ENCODE peak calls at places on chromosome 11, in six cellular contexts. F is neural progenitor cell, X is thoracic aorta, V is sigmoid colon, A is SK-N-SH, K is dorsolateral prefrontal cortex. Y is an unnamed sample.
A peak's percentile ranks its signal among the peaks of the same experiment; 100 is the strongest.

GRCh38 chr11:62333768-62334167 is 3.5 kb upstream of the ASRGL1 start:
- DNase-seq in F (no peak), X (no peak), V (no peak), A (no peak), K (no peak), Y (no peak)

GRCh38 chr11:37973926-37974325 is 1375.9 kb upstream of the RAG2 start:
- DNase-seq in F (no peak), X (no peak), V (no peak), A (no peak), K (no peak), Y (no peak)

GRCh38 chr11:123570939-123571590 is 83.4 kb downstream of the SCN3B start:
- DNase-seq in F (no peak), X (no peak), V (no peak), A (no peak), K (peak; percentile 60), Y (no peak)

GRCh38 chr11:73493838-73494598 is 103.9 kb downstream of the FAM168A start:
- DNase-seq in F (peak; percentile 72), X (no peak), V (no peak), A (no peak), K (peak; percentile 9), Y (no peak)

GRCh38 chr11:101666916-101667315 is 83.1 kb upstream of the TRPC6 start:
- DNase-seq in F (no peak), X (no peak), V (no peak), A (no peak), K (no peak), Y (no peak)

GRCh38 chr11:83200035-83200434 is 6.5 kb downstream of the ANKRD42 start:
- DNase-seq in F (no peak), X (no peak), V (no peak), A (no peak), K (no peak), Y (no peak)

GRCh38 chr11:130819561-130819960 is 96.7 kb downstream of the SNX19 start:
- DNase-seq in F (no peak), X (no peak), V (no peak), A (no peak), K (no peak), Y (no peak)

GRCh38 chr11:59197990-59198389 is 14.7 kb downstream of the MPEG1 start:
- DNase-seq in F (no peak), X (peak; percentile 71), V (peak; percentile 80), A (no peak), K (peak; percentile 44), Y (no peak)

GRCh38 chr11:86608251-86608799 is 64.1 kb downstream of the ME3 start:
- DNase-seq in F (peak; percentile 66), X (no peak), V (peak; percentile 88), A (peak; percentile 40), K (peak; percentile 60), Y (peak; percentile 63)

GRCh38 chr11:106152824-106153223 is 75.4 kb downstream of the AASDHPPT start:
- DNase-seq in F (no peak), X (no peak), V (no peak), A (no peak), K (no peak), Y (no peak)

GRCh38 chr11:44627911-44628729 is 62.7 kb downstream of the CD82 start:
- DNase-seq in F (no peak), X (no peak), V (peak; percentile 95), A (peak; percentile 92), K (peak; percentile 98), Y (peak; percentile 9)

GRCh38 chr11:94732617-94733292 is 35.4 kb upstream of the AMOTL1 start:
- DNase-seq in F (no peak), X (no peak), V (peak; percentile 78), A (no peak), K (no peak), Y (no peak)

GRCh38 chr11:132099692-132100091 is 729.3 kb downstream of the NTM start:
- DNase-seq in F (peak; percentile 48), X (no peak), V (no peak), A (peak; percentile 27), K (no peak), Y (peak; percentile 19)

GRCh38 chr11:113874096-113874919 is 1.1 kb downstream of the USP28 start:
- DNase-seq in F (no peak), X (no peak), V (no peak), A (no peak), K (no peak), Y (no peak)

GRCh38 chr11:28384418-28384817 is 276.2 kb downstream of the METTL15 start:
- DNase-seq in F (no peak), X (no peak), V (no peak), A (no peak), K (no peak), Y (no peak)

GRCh38 chr11:126102436-126102894 is 39.8 kb upstream of the CDON start:
- DNase-seq in F (no peak), X (no peak), V (no peak), A (peak; percentile 68), K (no peak), Y (no peak)

GRCh38 chr11:109033627-109034340 is 368.9 kb downstream of the DDX10 start:
- DNase-seq in F (no peak), X (no peak), V (no peak), A (no peak), K (no peak), Y (no peak)

GRCh38 chr11:34948721-34949120 is 32.3 kb downstream of the PDHX start:
- DNase-seq in F (no peak), X (no peak), V (no peak), A (no peak), K (no peak), Y (no peak)

GRCh38 chr11:37817727-37818270 is 1219.8 kb upstream of the RAG2 start:
- DNase-seq in F (no peak), X (no peak), V (no peak), A (no peak), K (no peak), Y (no peak)

GRCh38 chr11:59918987-59919589 is 19.1 kb upstream of the OOSP1 start:
- DNase-seq in F (peak; percentile 33), X (no peak), V (no peak), A (peak; percentile 29), K (no peak), Y (peak; percentile 40)

GRCh38 chr11:36403661-36404060 is 106.4 kb downstream of the TRAF6 start:
- DNase-seq in F (no peak), X (no peak), V (no peak), A (no peak), K (no peak), Y (no peak)

GRCh38 chr11:15641191-15641810 is 526.6 kb downstream of the INSC start:
- DNase-seq in F (no peak), X (no peak), V (no peak), A (no peak), K (no peak), Y (no peak)

GRCh38 chr11:115579181-115579825 is 75.1 kb upstream of the CADM1 start:
- DNase-seq in F (no peak), X (no peak), V (no peak), A (no peak), K (no peak), Y (no peak)

GRCh38 chr11:115580416-115580815 is 76.2 kb upstream of the CADM1 start:
- DNase-seq in F (no peak), X (no peak), V (no peak), A (no peak), K (no peak), Y (no peak)

GRCh38 chr11:115580927-115581680 is 76.9 kb upstream of the CADM1 start:
- DNase-seq in F (no peak), X (no peak), V (no peak), A (peak; percentile 79), K (no peak), Y (peak; percentile 49)

GRCh38 chr11:115585361-115586024 is 81.3 kb upstream of the CADM1 start:
- DNase-seq in F (no peak), X (no peak), V (no peak), A (no peak), K (no peak), Y (no peak)

DNA sequence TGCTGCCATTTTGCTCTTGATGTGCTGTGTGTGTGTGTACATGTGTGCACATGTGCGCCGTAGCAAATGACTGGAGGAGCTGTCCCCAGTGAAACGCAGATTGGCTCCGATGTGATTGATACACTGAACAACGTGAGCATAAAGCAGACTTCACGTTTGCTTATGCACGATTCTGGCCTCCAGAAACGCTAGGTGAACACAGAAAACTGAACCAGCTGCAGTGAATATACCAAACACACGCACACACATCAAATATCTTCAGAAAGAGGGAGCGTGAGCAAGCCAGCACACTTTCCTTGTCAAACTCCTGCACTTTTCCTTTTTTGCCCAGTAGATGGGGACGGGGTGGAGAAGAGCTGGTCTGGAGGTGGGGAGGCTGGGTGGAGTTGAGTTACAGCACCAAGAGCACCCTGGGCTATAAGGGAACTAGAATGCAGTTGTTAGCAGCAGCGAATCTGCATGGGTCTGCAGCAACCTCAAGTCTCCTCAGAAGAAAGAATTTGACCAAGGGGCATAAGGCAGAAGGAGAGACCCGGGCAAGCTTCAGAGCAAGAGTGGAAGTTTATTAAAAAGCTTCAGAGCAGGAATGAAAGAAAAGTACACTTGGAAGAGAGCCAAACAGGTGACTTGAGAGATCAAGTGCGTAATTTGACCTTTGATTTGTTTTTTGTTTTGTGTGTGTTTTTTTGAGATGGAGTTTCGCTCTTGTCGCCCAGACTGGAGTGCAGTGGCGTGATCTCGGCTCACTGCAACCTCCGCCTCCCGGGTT is 77.8 kb upstream of the CADM1 start:
- DNase-seq in F (peak; percentile 33), X (no peak), V (no peak), A (peak; percentile 58), K (no peak), Y (peak; percentile 49)
- H3K4me3 ChIP-seq in F (no peak overlapping the region), X (no peak overlapping the region), V (no peak overlapping the region), A (no peak overlapping the region), K (no peak overlapping the region), Y (no peak overlapping the region)

GRCh38 chr11:77223797-77224196 is 77.7 kb downstream of the GDPD4 start:
- DNase-seq in F (no peak), X (no peak), V (no peak), A (no peak), K (no peak), Y (peak; percentile 89)
- H3K27ac ChIP-seq in F (no peak overlapping the region), X (no peak overlapping the region), V (no peak overlapping the region), A (no peak overlapping the region), K (no peak overlapping the region), Y (peak overlapping the region; percentile 87)

GRCh38 chr11:12185914-12186313 is 75.5 kb downstream of the MICAL2 start:
- DNase-seq in F (peak; percentile 59), X (no peak), V (no peak), A (peak; percentile 31), K (no peak), Y (peak; percentile 67)
- TF ChIP-seq CTCF in F (no peak), X (no peak), V (no peak), A (no peak), K (no peak), Y (no peak)

DNA sequence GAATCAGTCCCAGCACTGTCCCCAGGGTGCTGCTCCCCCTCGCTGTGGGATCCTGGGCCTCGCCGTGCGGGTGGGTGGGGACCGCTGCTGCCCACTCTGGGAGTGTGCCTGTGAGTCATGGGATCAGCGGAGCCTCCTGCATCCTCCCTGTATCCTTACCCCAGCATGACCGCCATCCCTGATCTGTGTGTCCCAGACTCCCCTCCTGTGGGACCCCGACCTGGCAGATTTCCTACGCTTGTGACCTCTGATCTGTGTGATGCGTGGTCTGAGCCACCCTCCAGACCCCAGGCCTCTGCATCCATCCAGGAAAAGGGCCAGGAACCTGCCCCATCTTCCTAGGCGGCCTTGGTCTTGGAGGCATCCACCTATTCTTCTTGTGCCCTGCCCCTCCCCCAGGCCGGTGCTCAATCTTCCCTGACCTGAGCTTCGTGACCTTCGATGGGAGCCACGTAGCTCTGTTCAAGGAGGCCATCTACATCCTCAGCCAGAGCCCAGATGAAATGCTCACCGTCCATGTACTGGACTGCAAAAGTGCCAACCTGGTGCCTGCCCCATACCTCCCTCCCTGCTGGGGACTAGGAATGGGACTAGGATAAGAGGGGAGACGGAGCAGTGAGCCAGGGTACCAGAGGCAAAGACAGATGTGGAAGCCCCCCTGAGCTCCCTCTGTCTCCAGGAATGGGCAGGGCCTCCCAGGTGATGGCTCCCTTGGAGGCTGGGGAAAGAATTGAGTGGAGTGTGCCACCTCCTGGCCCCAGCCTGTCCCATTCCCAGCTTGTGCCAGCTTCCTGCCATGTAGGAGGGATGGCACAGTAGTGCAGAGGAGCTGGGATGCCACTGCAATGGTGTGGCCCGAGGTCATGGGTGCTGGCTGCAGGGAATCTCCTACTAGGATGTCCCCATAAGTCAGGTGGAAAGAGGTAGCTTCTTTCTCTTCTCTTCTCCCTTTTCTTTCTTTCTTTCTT is 65.4 kb downstream of the OTOG start:
- DNase-seq in F (no peak), X (no peak), V (no peak), A (no peak), K (no peak), Y (no peak)
- H3K4me3 ChIP-seq in F (no peak overlapping the region), X (no peak overlapping the region), V (no peak overlapping the region), A (no peak overlapping the region), K (no peak overlapping the region), Y (no peak overlapping the region)

Y was measured in WERI-Rb-1.